ENCODE peak calls at places on chromosomes 2 and 18, in five cellular contexts. One of them, this sample, is unnamed.

GRCh38 chr2:35538796-35539195 is 816.8 kb upstream of the CRIM1 start:
- DNase-seq in prostate gland: no peak
- DNase-seq in adrenal gland: no peak
- DNase-seq in body of pancreas: no peak
- DNase-seq in HCT116: no peak
- DNase-seq in this sample: no peak

GRCh38 chr18:11689031-11689971 is at the start of gene GNAL:
- DNase-seq in body of pancreas: peak; percentile 83
- DNase-seq in HCT116: peak; percentile 77
- DNase-seq in prostate gland: peak; percentile 77
- DNase-seq in adrenal gland: peak; percentile 83
- DNase-seq in this sample: peak; percentile 80

GRCh38 chr18:30705943-30706342 is 336.6 kb downstream of the DSC3 start:
- DNase-seq in adrenal gland: no peak
- DNase-seq in body of pancreas: no peak
- DNase-seq in prostate gland: no peak
- DNase-seq in HCT116: no peak
- DNase-seq in this sample: peak; percentile 2

GRCh38 chr2:39851691-39852110 is 72.6 kb upstream of the THUMPD2 start:
- DNase-seq in body of pancreas: peak; percentile 16
- DNase-seq in HCT116: no peak
- DNase-seq in adrenal gland: no peak
- DNase-seq in prostate gland: no peak
- DNase-seq in this sample: peak; percentile 67

GRCh38 chr2:237097326-237097910 is 11.7 kb downstream of the COPS8 start:
- DNase-seq in HCT116: no peak
- DNase-seq in adrenal gland: no peak
- DNase-seq in body of pancreas: no peak
- DNase-seq in prostate gland: no peak
- DNase-seq in this sample: no peak

GRCh38 chr2:208643145-208643544 is 236.6 kb downstream of the PTH2R start:
- DNase-seq in body of pancreas: no peak
- DNase-seq in adrenal gland: no peak
- DNase-seq in HCT116: no peak
- DNase-seq in prostate gland: no peak
- DNase-seq in this sample: no peak

GRCh38 chr18:42330296-42330695 is 375.3 kb downstream of the PIK3C3 start:
- DNase-seq in adrenal gland: no peak
- DNase-seq in prostate gland: no peak
- DNase-seq in HCT116: no peak
- DNase-seq in body of pancreas: no peak
- DNase-seq in this sample: no peak

GRCh38 chr2:137644689-137645088 is 319.6 kb upstream of the HNMT start:
- DNase-seq in prostate gland: peak; percentile 5
- DNase-seq in adrenal gland: no peak
- DNase-seq in body of pancreas: no peak
- DNase-seq in HCT116: no peak
- DNase-seq in this sample: no peak

GRCh38 chr2:84197901-84198300 is 261.2 kb downstream of the SUCLG1 start:
- DNase-seq in HCT116: no peak
- DNase-seq in body of pancreas: no peak
- DNase-seq in adrenal gland: no peak
- DNase-seq in prostate gland: no peak
- DNase-seq in this sample: no peak

GRCh38 chr2:70420005-70420580 is 118.2 kb upstream of the FAM136A start:
- DNase-seq in prostate gland: peak; percentile 13
- DNase-seq in adrenal gland: no peak
- DNase-seq in HCT116: no peak
- DNase-seq in body of pancreas: no peak
- DNase-seq in this sample: no peak

GRCh38 chr2:119178811-119179601 is 20.5 kb upstream of the C1QL2 start:
- DNase-seq in adrenal gland: no peak
- DNase-seq in body of pancreas: peak; percentile 48
- DNase-seq in HCT116: no peak
- DNase-seq in prostate gland: peak; percentile 18
- DNase-seq in this sample: no peak

GRCh38 chr18:24014986-24015896 is 687 bp downstream of the TTC39C start:
- DNase-seq in prostate gland: peak; percentile 40
- DNase-seq in adrenal gland: peak; percentile 70
- DNase-seq in HCT116: no peak
- DNase-seq in body of pancreas: peak; percentile 51
- DNase-seq in this sample: peak; percentile 76

GRCh38 chr18:24015897-24016631 is 1.5 kb downstream of the TTC39C start:
- DNase-seq in adrenal gland: no peak
- DNase-seq in prostate gland: no peak
- DNase-seq in HCT116: no peak
- DNase-seq in body of pancreas: no peak
- DNase-seq in this sample: peak; percentile 34

GRCh38 chr18:24013061-24013460 is 1.5 kb upstream of the TTC39C start:
- DNase-seq in adrenal gland: no peak
- DNase-seq in prostate gland: no peak
- DNase-seq in HCT116: no peak
- DNase-seq in body of pancreas: no peak
- DNase-seq in this sample: no peak

GRCh38 chr18:24016643-24017042 is 2.1 kb downstream of the TTC39C start:
- DNase-seq in adrenal gland: no peak
- DNase-seq in body of pancreas: no peak
- DNase-seq in HCT116: peak; percentile 26
- DNase-seq in prostate gland: no peak
- DNase-seq in this sample: peak; percentile 30

DNA sequence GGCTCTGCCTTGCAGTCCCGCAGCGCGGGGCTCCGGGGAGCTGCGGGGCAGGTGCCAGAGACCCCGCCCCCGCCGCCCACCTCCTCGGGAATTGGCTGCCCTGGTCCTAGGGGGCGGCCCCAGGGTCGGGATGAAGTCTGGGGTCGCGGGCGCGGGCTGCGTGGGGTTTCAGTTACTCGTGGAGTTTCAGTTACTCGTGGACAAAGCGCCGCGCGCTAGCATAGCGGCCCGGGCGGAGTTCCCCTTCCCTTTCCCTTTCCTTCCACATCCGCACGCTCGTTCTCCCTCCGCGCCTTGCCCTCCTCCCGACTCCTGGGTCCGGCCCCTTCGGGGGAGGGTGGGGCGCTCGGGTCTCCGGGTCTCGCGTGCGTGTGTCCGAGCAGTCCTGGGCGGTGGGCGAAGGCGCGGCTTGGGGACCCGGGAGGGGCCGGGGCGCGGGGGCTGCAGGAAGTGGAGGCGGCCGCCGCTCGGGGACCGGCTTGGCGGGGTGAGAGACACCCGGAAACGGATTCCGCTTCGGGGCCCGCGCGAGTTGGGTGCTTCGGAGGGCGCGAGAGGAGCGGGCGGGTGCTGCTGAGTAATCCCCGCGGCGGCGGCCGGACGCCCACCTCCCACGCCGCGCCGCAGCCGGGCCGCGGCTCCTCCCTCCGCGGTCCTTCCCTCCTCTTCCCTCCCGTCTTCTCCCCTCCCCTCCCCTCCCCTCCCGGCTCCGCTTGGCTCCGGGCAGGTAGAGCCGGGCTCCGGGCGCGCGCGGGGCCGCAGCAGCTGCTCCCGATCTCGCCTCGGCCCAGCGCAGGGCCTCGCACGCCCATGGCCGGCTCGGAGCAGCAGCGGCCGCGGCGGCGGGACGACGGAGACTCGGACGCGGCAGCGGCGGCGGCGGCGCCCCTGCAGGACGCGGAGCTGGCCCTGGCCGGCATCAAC is at the start of gene TTC39C:
- DNase-seq in body of pancreas: peak; percentile 76
- DNase-seq in prostate gland: peak; percentile 54
- DNase-seq in HCT116: peak; percentile 13
- DNase-seq in adrenal gland: peak; percentile 72
- DNase-seq in this sample: peak; percentile 84
- TF ChIP-seq POLR2A in body of pancreas: peak; percentile 63
- TF ChIP-seq POLR2A in prostate gland: no peak
- TF ChIP-seq POLR2A in HCT116: peak; percentile 45
- TF ChIP-seq POLR2A in adrenal gland: peak; percentile 73
- TF ChIP-seq POLR2A in this sample: no peak

GRCh38 chr2:111948832-111949231 is 50.4 kb downstream of the MERTK start:
- DNase-seq in HCT116: no peak
- DNase-seq in adrenal gland: no peak
- DNase-seq in body of pancreas: no peak
- DNase-seq in prostate gland: no peak
- DNase-seq in this sample: no peak

GRCh38 chr2:111945444-111946293 is 47.3 kb downstream of the MERTK start:
- DNase-seq in prostate gland: no peak
- DNase-seq in body of pancreas: no peak
- DNase-seq in HCT116: no peak
- DNase-seq in adrenal gland: no peak
- DNase-seq in this sample: no peak

GRCh38 chr2:111947219-111947618 is 48.8 kb downstream of the MERTK start:
- DNase-seq in prostate gland: no peak
- DNase-seq in adrenal gland: no peak
- DNase-seq in HCT116: no peak
- DNase-seq in body of pancreas: no peak
- DNase-seq in this sample: no peak

GRCh38 chr2:111944536-111945210 is 46.3 kb downstream of the MERTK start:
- DNase-seq in body of pancreas: no peak
- DNase-seq in adrenal gland: no peak
- DNase-seq in HCT116: no peak
- DNase-seq in prostate gland: peak; percentile 45
- DNase-seq in this sample: peak; percentile 62

DNA sequence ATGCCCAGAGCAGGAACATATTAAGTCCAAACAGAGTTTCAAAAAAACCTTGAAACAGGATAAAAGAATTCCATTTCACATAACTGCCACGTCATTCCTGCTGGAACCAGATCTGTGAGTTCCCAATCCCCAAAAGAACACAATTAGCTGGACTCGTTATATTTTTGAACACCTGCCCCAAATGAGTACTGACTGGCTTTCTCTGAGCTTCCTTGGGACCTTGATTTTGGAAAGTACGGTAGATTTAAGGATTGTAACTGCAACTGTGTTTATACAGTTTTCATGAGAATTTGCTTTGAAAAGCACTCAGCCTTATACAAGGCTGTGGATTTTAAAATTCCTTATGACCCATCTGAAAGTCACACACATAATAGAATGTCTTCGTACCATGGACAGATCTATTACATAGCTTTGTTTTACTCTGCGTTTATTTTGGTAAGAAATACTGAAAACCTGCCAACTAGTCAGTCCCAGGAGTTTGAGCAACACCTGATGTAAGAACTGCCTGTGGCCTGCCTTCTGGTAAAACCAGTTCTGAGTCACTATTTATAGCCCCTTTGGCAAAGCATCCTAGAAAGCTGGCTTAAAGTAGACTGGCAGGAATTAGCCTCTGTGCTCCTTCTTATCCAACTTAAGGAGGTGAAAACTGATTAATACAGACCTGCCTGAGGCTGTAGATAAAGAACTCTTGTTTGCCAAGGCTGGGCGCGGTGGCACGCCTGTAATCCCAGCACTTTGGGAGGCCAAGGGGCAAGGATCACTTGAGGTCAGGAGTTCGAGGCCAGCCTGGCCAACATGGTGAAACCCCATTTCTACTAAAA is 48.1 kb downstream of the MERTK start:
- DNase-seq in prostate gland: peak; percentile 92
- DNase-seq in HCT116: peak; percentile 94
- DNase-seq in body of pancreas: peak; percentile 93
- DNase-seq in adrenal gland: peak; percentile 82
- DNase-seq in this sample: peak; percentile 33
- TF ChIP-seq POLR2A in prostate gland: no peak
- TF ChIP-seq POLR2A in HCT116: no peak
- TF ChIP-seq POLR2A in body of pancreas: peak; percentile 11
- TF ChIP-seq POLR2A in adrenal gland: no peak
- TF ChIP-seq POLR2A in this sample: no peak

GRCh38 chr2:11343626-11344341 is 652 bp downstream of the ROCK2 start:
- DNase-seq in prostate gland: peak; percentile 39
- DNase-seq in HCT116: no peak
- DNase-seq in body of pancreas: peak; percentile 41
- DNase-seq in adrenal gland: peak; percentile 42
- DNase-seq in this sample: peak; percentile 71
- TF ChIP-seq POLR2A in prostate gland: no peak
- TF ChIP-seq POLR2A in HCT116: no peak
- TF ChIP-seq POLR2A in body of pancreas: peak; percentile 59
- TF ChIP-seq POLR2A in adrenal gland: peak; percentile 63
- TF ChIP-seq POLR2A in this sample: no peak

GRCh38 chr18:74172697-74173433 is 24.5 kb downstream of the TIMM21 start:
- DNase-seq in HCT116: no peak
- DNase-seq in body of pancreas: no peak
- DNase-seq in prostate gland: no peak
- DNase-seq in adrenal gland: no peak
- DNase-seq in this sample: no peak
- TF ChIP-seq POLR2A in HCT116: no peak
- TF ChIP-seq POLR2A in body of pancreas: no peak
- TF ChIP-seq POLR2A in prostate gland: no peak
- TF ChIP-seq POLR2A in adrenal gland: no peak
- TF ChIP-seq POLR2A in this sample: no peak

GRCh38 chr2:47313141-47313691 is 89.7 kb upstream of the MSH2 start:
- DNase-seq in prostate gland: no peak
- DNase-seq in adrenal gland: no peak
- DNase-seq in body of pancreas: peak; percentile 43
- DNase-seq in HCT116: peak; percentile 50
- DNase-seq in this sample: no peak

GRCh38 chr2:47311764-47312503 is 91.0 kb upstream of the MSH2 start:
- DNase-seq in HCT116: no peak
- DNase-seq in adrenal gland: no peak
- DNase-seq in body of pancreas: no peak
- DNase-seq in prostate gland: no peak
- DNase-seq in this sample: no peak

GRCh38 chr2:47310801-47311560 is 92.0 kb upstream of the MSH2 start:
- DNase-seq in adrenal gland: peak; percentile 44
- DNase-seq in body of pancreas: peak; percentile 54
- DNase-seq in prostate gland: no peak
- DNase-seq in HCT116: no peak
- DNase-seq in this sample: no peak

GRCh38 chr2:47313728-47314127 is 89.2 kb upstream of the MSH2 start:
- DNase-seq in adrenal gland: no peak
- DNase-seq in HCT116: no peak
- DNase-seq in prostate gland: no peak
- DNase-seq in body of pancreas: no peak
- DNase-seq in this sample: no peak

DNA sequence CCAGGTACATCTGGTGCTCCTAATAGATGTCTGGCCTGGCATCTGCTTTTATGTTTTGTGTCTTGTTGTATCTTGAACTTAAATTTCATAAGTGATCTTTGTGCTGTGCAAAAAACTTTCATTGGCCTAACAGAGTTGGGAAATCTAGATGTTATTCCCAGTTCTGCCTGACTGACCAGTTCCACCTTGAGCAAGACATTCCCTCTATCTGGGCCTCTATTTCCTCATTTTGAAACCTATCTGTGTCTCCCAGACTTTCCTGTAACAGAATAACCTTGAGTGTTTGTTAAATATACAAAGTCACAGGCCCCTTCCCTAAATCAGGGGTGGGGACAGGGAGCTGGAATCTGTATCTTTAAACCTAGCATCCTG is 90.5 kb upstream of the MSH2 start:
- DNase-seq in adrenal gland: no peak
- DNase-seq in body of pancreas: no peak
- DNase-seq in prostate gland: no peak
- DNase-seq in HCT116: no peak
- DNase-seq in this sample: no peak
- TF ChIP-seq POLR2A in adrenal gland: no peak
- TF ChIP-seq POLR2A in body of pancreas: no peak
- TF ChIP-seq POLR2A in prostate gland: no peak
- TF ChIP-seq POLR2A in HCT116: no peak
- TF ChIP-seq POLR2A in this sample: no peak